ENCODE peak calls at places on chromosome 16, in seven cellular contexts. K is H1, M is SK-N-SH, V is GM12892, A is GM12878, P is K562, U is HepG2. Z is an unnamed sample.

GRCh38 chr16:66289986-66290385 is 76.5 kb upstream of the CDH5 start:
- DNase-seq in M (no peak), K (no peak), P (no peak), A (no peak), U (no peak), V (no peak), Z (no peak)

GRCh38 chr16:50270510-50271147 is 4.3 kb downstream of the ADCY7 start:
- DNase-seq in U (no peak), K (no peak), A (no peak), V (no peak), M (no peak), P (no peak), Z (no peak)

GRCh38 chr16:65010136-65010535 is 111.7 kb downstream of the CDH11 start:
- DNase-seq in P (no peak), A (no peak), V (no peak), K (no peak), M (no peak), U (no peak), Z (no peak)

GRCh38 chr16:17038415-17038814 is 432.3 kb downstream of the XYLT1 start:
- DNase-seq in P (no peak), K (no peak), A (no peak), U (no peak), M (no peak), V (no peak), Z (no peak)

GRCh38 chr16:11497851-11498289 is 88.8 kb downstream of the LITAF start:
- DNase-seq in A (no peak), V (no peak), K (no peak), M (no peak), P (no peak), U (peak), Z (no peak)

GRCh38 chr16:8660841-8661301 is 13.5 kb upstream of the ABAT start:
- DNase-seq in M (peak), K (peak), V (peak), A (no peak), U (peak), P (peak), Z (peak)

GRCh38 chr16:88456356-88457292 is 3.5 kb downstream of the ZFPM1 start:
- DNase-seq in P (no peak), V (no peak), A (no peak), M (no peak), U (no peak), K (no peak), Z (no peak)

GRCh38 chr16:67843343-67843765 is 1.2 kb downstream of the THAP11 start:
- DNase-seq in U (no peak), M (no peak), V (no peak), A (no peak), K (no peak), P (no peak), Z (no peak)

GRCh38 chr16:13390093-13390985 is 488.9 kb downstream of the SHISA9 start:
- DNase-seq in P (no peak), K (no peak), M (no peak), A (peak), V (no peak), U (no peak), Z (peak)

GRCh38 chr16:3143189-3143588 is 8.4 kb downstream of the ZNF213 start:
- DNase-seq in U (no peak), K (no peak), M (peak), A (no peak), P (no peak), V (no peak), Z (no peak)

GRCh38 chr16:83727018-83727417 is 80.8 kb upstream of the HSBP1 start:
- DNase-seq in M (no peak), U (no peak), A (no peak), K (no peak), V (no peak), P (no peak), Z (no peak)

GRCh38 chr16:83992624-83993023 is 24.6 kb downstream of the NECAB2 start:
- DNase-seq in A (no peak), M (no peak), K (no peak), P (no peak), U (no peak), V (no peak), Z (no peak)

GRCh38 chr16:49564577-49565224 is 191.1 kb downstream of the C16orf78 start:
- DNase-seq in A (no peak), P (no peak), M (no peak), V (no peak), U (no peak), K (no peak), Z (no peak)

GRCh38 chr16:65068151-65068740 is 53.6 kb downstream of the CDH11 start:
- DNase-seq in P (no peak), V (no peak), A (no peak), M (no peak), U (no peak), K (no peak), Z (no peak)

GRCh38 chr16:16033208-16033717 is 83.8 kb downstream of the ABCC1 start:
- DNase-seq in K (no peak), V (no peak), A (no peak), U (no peak), P (no peak), M (no peak), Z (no peak)

GRCh38 chr16:53666816-53667415 is 36.7 kb downstream of the RPGRIP1L start:
- DNase-seq in U (peak), A (no peak), K (no peak), V (no peak), M (no peak), P (no peak), Z (no peak)

GRCh38 chr16:12496866-12497265 is 306.8 kb downstream of the CPPED1 start:
- DNase-seq in M (no peak), U (no peak), V (no peak), K (no peak), A (no peak), P (no peak), Z (no peak)

GRCh38 chr16:51150159-51150893 is 744 bp downstream of the SALL1 start:
- DNase-seq in M (peak), P (no peak), V (no peak), U (no peak), A (no peak), K (peak), Z (no peak)

GRCh38 chr16:20409398-20410152 is at the start of gene ACSM5:
- DNase-seq in U (peak), A (no peak), P (no peak), M (no peak), V (peak), K (no peak), Z (no peak)

GRCh38 chr16:24729243-24729966 is at the start of gene TNRC6A:
- DNase-seq in A (peak), V (peak), U (peak), K (peak), P (peak), M (peak), Z (peak)

GRCh38 chr16:351804-352520 is 561 bp downstream of the AXIN1 start:
- DNase-seq in K (no peak), U (no peak), V (no peak), M (no peak), P (peak), A (no peak), Z (no peak)

GRCh38 chr16:67030221-67030962 is 1.4 kb downstream of the CBFB start:
- DNase-seq in V (no peak), K (peak), P (no peak), A (no peak), M (no peak), U (no peak), Z (no peak)

GRCh38 chr16:82329070-82329469 is 159.0 kb upstream of the MPHOSPH6 start:
- DNase-seq in P (no peak), M (no peak), K (no peak), A (no peak), V (no peak), U (no peak), Z (no peak)

DNA sequence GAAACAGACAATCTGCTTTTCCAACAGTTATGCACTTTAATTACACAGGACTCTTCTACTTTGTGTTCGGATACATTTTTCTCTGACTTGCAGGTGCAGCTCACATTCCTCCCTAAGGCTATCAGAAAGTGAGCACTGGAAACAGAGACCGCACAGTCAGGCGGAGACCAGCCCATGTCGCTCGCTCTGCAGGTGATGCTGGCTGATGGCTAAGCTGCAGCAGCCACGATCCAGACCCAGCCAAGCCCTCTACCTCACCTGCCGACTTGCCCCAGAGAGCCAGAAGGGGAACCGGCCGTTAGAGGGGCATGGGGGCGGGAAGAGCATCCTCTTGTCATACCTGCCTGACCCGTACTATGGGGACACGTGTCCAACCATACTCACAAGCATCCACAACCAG is 33.8 kb downstream of the MAP1LC3B start:
- DNase-seq in K (no peak), U (no peak), A (no peak), V (no peak), M (no peak), P (no peak), Z (no peak)
- TF ChIP-seq TAF1 in K (no peak), U (no peak), A (no peak), V (no peak), M (no peak), P (no peak), Z (no peak)

GRCh38 chr16:85028638-85029412 is 1.2 kb downstream of the KIAA0513 start:
- DNase-seq in U (no peak), K (no peak), P (no peak), V (peak), M (no peak), A (no peak), Z (peak)

GRCh38 chr16:85029413-85029794 is 1.8 kb downstream of the KIAA0513 start:
- DNase-seq in K (no peak), V (peak), A (peak), U (no peak), M (peak), P (peak), Z (peak)

GRCh38 chr16:85027968-85028637 is 508 bp downstream of the KIAA0513 start:
- DNase-seq in V (no peak), K (no peak), M (no peak), P (no peak), U (no peak), A (no peak), Z (peak)

GRCh38 chr16:85031451-85031850 is 3.9 kb downstream of the KIAA0513 start:
- DNase-seq in U (no peak), M (no peak), K (no peak), A (no peak), P (no peak), V (no peak), Z (no peak)

DNA sequence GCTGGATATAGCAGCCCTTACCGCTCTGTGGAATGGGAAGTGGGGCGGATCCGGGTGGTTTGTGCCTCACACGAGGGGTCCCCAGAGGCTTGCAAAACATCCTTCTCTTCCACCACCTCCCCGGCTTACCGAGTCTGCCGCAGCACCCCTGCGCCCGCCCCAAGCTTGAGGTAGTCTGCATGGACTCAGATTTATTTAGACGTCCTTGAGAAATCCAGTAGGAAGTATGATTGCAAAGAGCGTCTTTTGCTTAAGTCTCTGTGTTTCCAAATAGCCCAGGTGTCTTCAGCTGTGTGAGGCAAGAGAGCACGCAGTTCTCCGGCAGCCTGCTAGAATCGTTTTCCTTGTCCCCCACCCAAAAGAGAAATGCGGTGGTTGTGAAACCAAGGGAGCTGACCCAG is 2.4 kb downstream of the KIAA0513 start:
- DNase-seq in M (no peak), K (no peak), A (no peak), P (no peak), V (no peak), U (no peak), Z (no peak)
- TF ChIP-seq TAF1 in M (no peak), K (no peak), A (no peak), P (no peak), V (no peak), U (no peak), Z (no peak)

GRCh38 chr16:56977256-56977655 is 12.1 kb upstream of the NLRC5 start:
- DNase-seq in V (no peak), M (no peak), K (no peak), U (no peak), P (no peak), A (no peak), Z (no peak)
- TF ChIP-seq TAF1 in V (no peak), M (no peak), K (no peak), U (no peak), P (no peak), A (no peak), Z (no peak)

DNA sequence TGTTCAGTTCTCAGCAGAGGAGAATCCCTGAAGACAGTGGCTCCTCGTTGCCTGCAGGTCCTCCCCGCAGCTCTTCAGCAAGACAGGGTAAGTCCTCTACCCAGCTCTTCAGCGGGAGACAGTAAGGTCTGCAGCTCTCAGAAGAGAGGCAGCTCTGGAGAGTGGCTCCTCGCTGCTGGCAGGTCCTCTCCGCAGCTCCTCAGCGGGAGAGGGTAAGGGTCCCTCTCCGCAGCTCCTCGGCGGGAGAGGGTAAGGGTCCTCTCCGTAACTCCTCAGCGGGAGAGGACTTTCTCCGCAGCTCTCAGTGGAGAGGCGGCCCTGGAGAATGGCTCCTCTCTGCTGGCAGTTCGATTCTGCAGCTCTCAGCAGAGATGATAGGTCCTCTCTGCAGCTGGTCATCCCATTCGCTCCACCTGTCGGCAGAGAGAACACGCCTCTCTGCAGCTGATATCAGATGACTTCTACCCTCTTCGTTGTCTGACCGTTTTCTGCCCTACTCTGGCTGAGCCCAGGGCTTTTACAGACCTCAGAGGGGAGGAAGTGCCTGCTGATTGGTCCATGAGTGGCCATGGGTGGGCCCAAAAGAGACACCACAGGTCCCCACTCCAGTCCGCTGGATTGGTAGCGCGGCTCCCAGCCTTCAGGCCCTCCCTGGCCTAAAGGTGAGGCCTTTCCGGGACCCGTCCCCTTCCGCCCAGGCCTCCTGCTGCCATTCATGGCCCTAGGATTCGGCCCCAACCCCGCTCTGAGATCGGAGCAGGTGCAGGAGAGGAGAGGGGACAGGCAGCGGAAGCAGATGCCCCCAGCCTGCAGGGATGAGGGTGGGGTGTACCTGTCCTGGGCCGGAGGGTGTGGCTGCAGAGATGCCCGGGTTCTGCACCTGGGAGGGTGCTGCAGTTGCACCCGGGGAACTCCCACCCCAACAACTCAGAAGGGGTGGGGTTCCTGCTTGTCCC is 11.9 kb upstream of the SHCBP1 start:
- DNase-seq in K (peak), M (no peak), A (no peak), V (no peak), U (peak), P (no peak), Z (no peak)
- TF ChIP-seq TAF1 in K (peak), M (no peak), A (peak), V (no peak), U (peak), P (no peak), Z (no peak)

Z was measured in GM12891.